ENCODE peak calls at places on chromosomes 7 and 10, in eight cellular contexts. One of them, this sample, is unnamed.

GRCh38 chr7:87359366-87359765 is 13.9 kb downstream of the CROT start:
- DNase-seq in K562: no peak
- DNase-seq in gastrocnemius medialis: no peak
- DNase-seq in uterus: no peak
- DNase-seq in prostate gland: peak
- DNase-seq in adrenal gland: no peak
- DNase-seq in sigmoid colon: no peak
- DNase-seq in A549: no peak
- DNase-seq in this sample: no peak

GRCh38 chr10:12588091-12588850 is 238.9 kb downstream of the CAMK1D start:
- DNase-seq in K562: no peak
- DNase-seq in gastrocnemius medialis: no peak
- DNase-seq in uterus: no peak
- DNase-seq in prostate gland: no peak
- DNase-seq in adrenal gland: peak
- DNase-seq in sigmoid colon: peak
- DNase-seq in A549: no peak
- DNase-seq in this sample: no peak

GRCh38 chr7:27955596-27955995 is 215.6 kb downstream of the TAX1BP1 start:
- DNase-seq in K562: no peak
- DNase-seq in gastrocnemius medialis: no peak
- DNase-seq in uterus: no peak
- DNase-seq in prostate gland: no peak
- DNase-seq in adrenal gland: no peak
- DNase-seq in sigmoid colon: no peak
- DNase-seq in A549: no peak
- DNase-seq in this sample: no peak

GRCh38 chr10:112282086-112282485 is 1.1 kb upstream of the TECTB start:
- DNase-seq in K562: no peak
- DNase-seq in gastrocnemius medialis: no peak
- DNase-seq in uterus: no peak
- DNase-seq in prostate gland: no peak
- DNase-seq in adrenal gland: no peak
- DNase-seq in sigmoid colon: no peak
- DNase-seq in A549: no peak
- DNase-seq in this sample: no peak

GRCh38 chr10:114715171-114715670 is 57.1 kb upstream of the ABLIM1 start:
- DNase-seq in K562: no peak
- DNase-seq in gastrocnemius medialis: no peak
- DNase-seq in uterus: no peak
- DNase-seq in prostate gland: no peak
- DNase-seq in adrenal gland: no peak
- DNase-seq in sigmoid colon: no peak
- DNase-seq in A549: no peak
- DNase-seq in this sample: no peak

GRCh38 chr7:84497873-84498272 is 303.3 kb upstream of the SEMA3A start:
- DNase-seq in K562: no peak
- DNase-seq in gastrocnemius medialis: no peak
- DNase-seq in uterus: no peak
- DNase-seq in prostate gland: no peak
- DNase-seq in adrenal gland: no peak
- DNase-seq in sigmoid colon: no peak
- DNase-seq in A549: no peak
- DNase-seq in this sample: no peak

GRCh38 chr7:117285821-117286220 is 37.0 kb downstream of the WNT2 start:
- DNase-seq in K562: no peak
- DNase-seq in gastrocnemius medialis: no peak
- DNase-seq in uterus: no peak
- DNase-seq in prostate gland: no peak
- DNase-seq in adrenal gland: no peak
- DNase-seq in sigmoid colon: no peak
- DNase-seq in A549: no peak
- DNase-seq in this sample: no peak

GRCh38 chr7:2614646-2615330 is 17.0 kb upstream of the TTYH3 start:
- DNase-seq in K562: no peak
- DNase-seq in gastrocnemius medialis: no peak
- DNase-seq in uterus: no peak
- DNase-seq in prostate gland: no peak
- DNase-seq in adrenal gland: no peak
- DNase-seq in sigmoid colon: no peak
- DNase-seq in A549: no peak
- DNase-seq in this sample: no peak

GRCh38 chr7:51007708-51008505 is 225.2 kb upstream of the GRB10 start:
- DNase-seq in K562: no peak
- DNase-seq in gastrocnemius medialis: no peak
- DNase-seq in uterus: no peak
- DNase-seq in prostate gland: peak
- DNase-seq in adrenal gland: no peak
- DNase-seq in sigmoid colon: no peak
- DNase-seq in A549: no peak
- DNase-seq in this sample: no peak

GRCh38 chr10:36739884-36740445 is 385.4 kb upstream of the ANKRD30A start:
- DNase-seq in K562: no peak
- DNase-seq in gastrocnemius medialis: no peak
- DNase-seq in uterus: no peak
- DNase-seq in prostate gland: no peak
- DNase-seq in adrenal gland: no peak
- DNase-seq in sigmoid colon: no peak
- DNase-seq in A549: no peak
- DNase-seq in this sample: no peak

GRCh38 chr10:124450010-124450782 is at the start of gene NKX1-2:
- DNase-seq in K562: no peak
- DNase-seq in gastrocnemius medialis: no peak
- DNase-seq in uterus: no peak
- DNase-seq in prostate gland: no peak
- DNase-seq in adrenal gland: no peak
- DNase-seq in sigmoid colon: no peak
- DNase-seq in A549: no peak
- DNase-seq in this sample: no peak

GRCh38 chr10:93535293-93535692 is 31.2 kb upstream of the FFAR4 start:
- DNase-seq in K562: no peak
- DNase-seq in gastrocnemius medialis: no peak
- DNase-seq in uterus: no peak
- DNase-seq in prostate gland: no peak
- DNase-seq in adrenal gland: no peak
- DNase-seq in sigmoid colon: no peak
- DNase-seq in A549: no peak
- DNase-seq in this sample: no peak

GRCh38 chr7:70738080-70738479 is 393.9 kb upstream of the GALNT17 start:
- DNase-seq in K562: no peak
- DNase-seq in gastrocnemius medialis: no peak
- DNase-seq in uterus: no peak
- DNase-seq in prostate gland: peak
- DNase-seq in adrenal gland: no peak
- DNase-seq in sigmoid colon: no peak
- DNase-seq in A549: peak
- DNase-seq in this sample: peak

GRCh38 chr10:16712883-16713282 is 104.3 kb downstream of the RSU1 start:
- DNase-seq in K562: no peak
- DNase-seq in gastrocnemius medialis: no peak
- DNase-seq in uterus: no peak
- DNase-seq in prostate gland: no peak
- DNase-seq in adrenal gland: no peak
- DNase-seq in sigmoid colon: no peak
- DNase-seq in A549: no peak
- DNase-seq in this sample: no peak

GRCh38 chr7:47792521-47793121 is 155.6 kb downstream of the PKD1L1 start:
- DNase-seq in K562: peak
- DNase-seq in gastrocnemius medialis: no peak
- DNase-seq in uterus: no peak
- DNase-seq in prostate gland: no peak
- DNase-seq in adrenal gland: no peak
- DNase-seq in sigmoid colon: no peak
- DNase-seq in A549: peak
- DNase-seq in this sample: no peak

GRCh38 chr7:70559815-70560214 is 572.1 kb upstream of the GALNT17 start:
- DNase-seq in K562: no peak
- DNase-seq in gastrocnemius medialis: no peak
- DNase-seq in uterus: no peak
- DNase-seq in prostate gland: no peak
- DNase-seq in adrenal gland: no peak
- DNase-seq in sigmoid colon: no peak
- DNase-seq in A549: no peak
- DNase-seq in this sample: no peak

GRCh38 chr7:102412548-102412947 is 16.4 kb downstream of the PRKRIP1 start:
- DNase-seq in K562: peak
- DNase-seq in gastrocnemius medialis: peak
- DNase-seq in uterus: no peak
- DNase-seq in prostate gland: peak
- DNase-seq in adrenal gland: peak
- DNase-seq in sigmoid colon: no peak
- DNase-seq in A549: peak
- DNase-seq in this sample: no peak

GRCh38 chr7:33716581-33717477 is 188.5 kb upstream of the BMPER start:
- DNase-seq in K562: peak
- DNase-seq in gastrocnemius medialis: no peak
- DNase-seq in uterus: no peak
- DNase-seq in prostate gland: no peak
- DNase-seq in adrenal gland: peak
- DNase-seq in sigmoid colon: no peak
- DNase-seq in A549: peak
- DNase-seq in this sample: no peak

DNA sequence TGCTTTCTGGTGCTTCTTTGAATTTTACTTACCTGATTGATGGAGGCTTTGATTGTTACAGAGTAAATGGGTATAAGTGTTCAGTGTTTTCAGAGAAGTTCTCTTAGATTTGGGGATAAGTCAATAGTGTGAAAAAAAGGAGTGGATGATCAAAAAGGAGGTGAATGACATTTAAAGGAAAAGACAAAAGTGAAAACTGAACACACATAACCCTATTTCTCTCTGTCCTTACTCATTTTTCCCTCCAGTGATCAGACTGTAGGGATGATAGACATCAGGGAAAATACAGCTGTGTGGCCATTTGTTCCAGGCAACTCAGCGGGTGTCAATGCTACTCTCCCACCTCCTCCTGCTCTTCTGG is 278 bp downstream of the CPA2 start:
- DNase-seq in K562: no peak
- DNase-seq in gastrocnemius medialis: no peak
- DNase-seq in uterus: no peak
- DNase-seq in prostate gland: no peak
- DNase-seq in adrenal gland: no peak
- DNase-seq in sigmoid colon: no peak
- DNase-seq in A549: no peak
- DNase-seq in this sample: no peak
- TF ChIP-seq POLR2A in K562: no peak
- TF ChIP-seq POLR2A in gastrocnemius medialis: no peak
- TF ChIP-seq POLR2A in uterus: no peak
- TF ChIP-seq POLR2A in prostate gland: no peak
- TF ChIP-seq POLR2A in adrenal gland: no peak
- TF ChIP-seq POLR2A in sigmoid colon: no peak
- TF ChIP-seq POLR2A in A549: no peak
- TF ChIP-seq POLR2A in this sample: no peak

DNA sequence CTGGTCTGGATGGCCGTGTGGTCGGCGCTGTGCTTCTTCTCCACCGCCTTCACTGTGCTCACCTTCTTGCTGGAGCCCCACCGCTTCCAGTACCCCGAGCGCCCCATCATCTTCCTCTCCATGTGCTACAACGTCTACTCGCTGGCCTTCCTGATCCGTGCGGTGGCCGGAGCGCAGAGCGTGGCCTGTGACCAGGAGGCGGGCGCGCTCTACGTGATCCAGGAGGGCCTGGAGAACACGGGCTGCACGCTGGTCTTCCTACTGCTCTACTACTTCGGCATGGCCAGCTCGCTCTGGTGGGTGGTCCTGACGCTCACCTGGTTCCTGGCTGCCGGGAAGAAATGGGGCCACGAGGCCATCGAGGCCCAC is 1.1 kb downstream of the FZD9 start:
- DNase-seq in K562: no peak
- DNase-seq in gastrocnemius medialis: no peak
- DNase-seq in uterus: no peak
- DNase-seq in prostate gland: no peak
- DNase-seq in adrenal gland: no peak
- DNase-seq in sigmoid colon: no peak
- DNase-seq in A549: no peak
- DNase-seq in this sample: no peak
- H3K27ac ChIP-seq in K562: no peak
- H3K27ac ChIP-seq in gastrocnemius medialis: no peak
- H3K27ac ChIP-seq in uterus: no peak
- H3K27ac ChIP-seq in prostate gland: no peak
- H3K27ac ChIP-seq in adrenal gland: no peak
- H3K27ac ChIP-seq in sigmoid colon: no peak
- H3K27ac ChIP-seq in A549: no peak
- H3K27ac ChIP-seq in this sample: no peak

DNA sequence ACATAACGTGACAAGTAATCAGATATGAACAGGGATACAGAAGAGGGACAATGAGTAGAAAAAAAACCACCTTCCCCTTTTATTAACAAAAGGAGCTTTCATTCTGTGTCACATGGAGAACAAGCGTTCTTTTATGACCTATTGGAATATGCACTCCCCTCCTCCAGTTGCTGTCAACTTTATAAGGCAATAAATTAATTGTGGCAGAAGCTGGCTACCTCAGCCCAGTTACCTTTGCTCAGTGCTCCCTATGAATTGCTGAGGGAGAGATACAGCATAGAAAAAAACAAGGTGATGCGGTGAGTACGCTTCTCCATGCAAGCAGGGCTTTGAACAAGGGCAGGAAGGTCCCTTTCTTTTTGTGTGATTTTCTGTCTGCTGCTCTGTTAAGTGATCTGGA is at the start of gene MGAM2:
- DNase-seq in K562: no peak
- DNase-seq in gastrocnemius medialis: no peak
- DNase-seq in uterus: no peak
- DNase-seq in prostate gland: no peak
- DNase-seq in adrenal gland: no peak
- DNase-seq in sigmoid colon: no peak
- DNase-seq in A549: no peak
- DNase-seq in this sample: no peak
- TF ChIP-seq POLR2A in K562: no peak
- TF ChIP-seq POLR2A in gastrocnemius medialis: no peak
- TF ChIP-seq POLR2A in uterus: no peak
- TF ChIP-seq POLR2A in prostate gland: no peak
- TF ChIP-seq POLR2A in adrenal gland: no peak
- TF ChIP-seq POLR2A in sigmoid colon: no peak
- TF ChIP-seq POLR2A in A549: no peak
- TF ChIP-seq POLR2A in this sample: no peak

GRCh38 chr10:44829426-44829825 is 81.7 kb upstream of the TMEM72 start:
- DNase-seq in K562: no peak
- DNase-seq in gastrocnemius medialis: no peak
- DNase-seq in uterus: no peak
- DNase-seq in prostate gland: no peak
- DNase-seq in adrenal gland: no peak
- DNase-seq in sigmoid colon: no peak
- DNase-seq in A549: no peak
- DNase-seq in this sample: no peak
- H3K27ac ChIP-seq in K562: no peak
- H3K27ac ChIP-seq in gastrocnemius medialis: no peak
- H3K27ac ChIP-seq in uterus: no peak
- H3K27ac ChIP-seq in prostate gland: no peak
- H3K27ac ChIP-seq in adrenal gland: no peak
- H3K27ac ChIP-seq in sigmoid colon: no peak
- H3K27ac ChIP-seq in A549: no peak
- H3K27ac ChIP-seq in this sample: no peak

GRCh38 chr7:76294344-76295024 is 8.0 kb upstream of the HSPB1 start:
- DNase-seq in K562: peak
- DNase-seq in gastrocnemius medialis: peak
- DNase-seq in uterus: peak
- DNase-seq in prostate gland: peak
- DNase-seq in adrenal gland: peak
- DNase-seq in sigmoid colon: peak
- DNase-seq in A549: peak
- DNase-seq in this sample: peak
- TF ChIP-seq POLR2A in K562: no peak
- TF ChIP-seq POLR2A in gastrocnemius medialis: peak
- TF ChIP-seq POLR2A in uterus: peak
- TF ChIP-seq POLR2A in prostate gland: peak
- TF ChIP-seq POLR2A in adrenal gland: peak
- TF ChIP-seq POLR2A in sigmoid colon: no peak
- TF ChIP-seq POLR2A in A549: peak
- TF ChIP-seq POLR2A in this sample: no peak